ENCODE peak calls at places on chromosomes 4 and X, in eight cellular contexts. K, B, E, X, F, J, A and R are unnamed samples.

GRCh38 chr4:94304365-94304971 is 38.2 kb downstream of the HPGDS start:
- DNase-seq in K (peak), B (no peak), E (no peak), X (no peak), F (peak), J (peak), A (no peak), R (no peak)

GRCh38 chr4:55947254-55947882 is 1.4 kb upstream of the CEP135 start:
- DNase-seq in K (no peak), B (peak), E (no peak), X (no peak), F (no peak), J (no peak), A (no peak), R (no peak)

GRCh38 chr4:186201535-186202230 is 10.3 kb downstream of the CYP4V2 start:
- DNase-seq in K (peak), B (peak), E (peak), X (peak), F (no peak), J (peak), A (no peak), R (no peak)

GRCh38 chrX:3584415-3584996 is 128.9 kb downstream of the PRKX start:
- DNase-seq in K (no peak), B (no peak), E (no peak), X (peak), F (no peak), J (no peak), A (no peak), R (no peak)

GRCh38 chr4:108359130-108359709 is 190.5 kb upstream of the LEF1 start:
- DNase-seq in K (no peak), B (no peak), E (no peak), X (no peak), F (no peak), J (no peak), A (no peak), R (no peak)

GRCh38 chrX:46485897-46486296 is 59.3 kb downstream of the ZNF674 start:
- DNase-seq in K (no peak), B (no peak), E (no peak), X (peak), F (no peak), J (no peak), A (no peak), R (no peak)

GRCh38 chr4:89800012-89800516 is 36.9 kb downstream of the SNCA start:
- DNase-seq in K (no peak), B (no peak), E (no peak), X (no peak), F (peak), J (peak), A (no peak), R (no peak)

GRCh38 chr4:89171176-89171575 is 59.8 kb downstream of the TIGD2 start:
- DNase-seq in K (no peak), B (no peak), E (no peak), X (no peak), F (no peak), J (no peak), A (no peak), R (no peak)

GRCh38 chr4:80361329-80361900 is 25.9 kb downstream of the CFAP299 start:
- DNase-seq in K (peak), B (no peak), E (no peak), X (no peak), F (peak), J (peak), A (no peak), R (no peak)

GRCh38 chr4:96146686-96147085 is 306.8 kb downstream of the PDHA2 start:
- DNase-seq in K (no peak), B (no peak), E (no peak), X (no peak), F (no peak), J (no peak), A (no peak), R (no peak)

GRCh38 chr4:70632028-70632427 is 3.5 kb downstream of the ENAM start:
- DNase-seq in K (peak), B (no peak), E (no peak), X (no peak), F (peak), J (peak), A (no peak), R (no peak)

GRCh38 chrX:74187211-74187610 is 116.8 kb upstream of the ZCCHC13 start:
- DNase-seq in K (no peak), B (no peak), E (no peak), X (no peak), F (no peak), J (no peak), A (no peak), R (no peak)

GRCh38 chrX:97527725-97528124 is 644.0 kb downstream of the RPA4 start:
- DNase-seq in K (no peak), B (no peak), E (no peak), X (no peak), F (no peak), J (no peak), A (no peak), R (no peak)

GRCh38 chr4:69668680-69669079 is 15.6 kb upstream of the UGT2A1 start:
- DNase-seq in K (no peak), B (no peak), E (no peak), X (no peak), F (no peak), J (no peak), A (no peak), R (no peak)

GRCh38 chrX:42075032-42075431 is 151.7 kb upstream of the CASK start:
- DNase-seq in K (no peak), B (no peak), E (no peak), X (no peak), F (no peak), J (no peak), A (no peak), R (no peak)

GRCh38 chrX:134371133-134371532 is 88.8 kb upstream of the HPRT1 start:
- DNase-seq in K (no peak), B (no peak), E (no peak), X (no peak), F (no peak), J (no peak), A (no peak), R (no peak)

GRCh38 chr4:153205028-153205648 is 895 bp downstream of the TRIM2 start:
- DNase-seq in K (no peak), B (peak), E (no peak), X (no peak), F (no peak), J (no peak), A (no peak), R (no peak)

GRCh38 chrX:103536732-103537131 is 17.4 kb upstream of the RAB40A start:
- DNase-seq in K (no peak), B (no peak), E (no peak), X (no peak), F (no peak), J (no peak), A (no peak), R (no peak)

GRCh38 chr4:167168611-167169010 is 65.7 kb downstream of the SPOCK3 start:
- DNase-seq in K (no peak), B (no peak), E (no peak), X (no peak), F (no peak), J (no peak), A (no peak), R (no peak)

GRCh38 chrX:30538271-30538670 is 39.3 kb downstream of the TASL start:
- DNase-seq in K (no peak), B (no peak), E (no peak), X (no peak), F (no peak), J (no peak), A (no peak), R (no peak)

GRCh38 chr4:71607780-71608673 is 175.9 kb downstream of the GC start:
- DNase-seq in K (peak), B (no peak), E (no peak), X (no peak), F (peak), J (peak), A (no peak), R (no peak)

GRCh38 chrX:13078739-13079444 is 34.5 kb upstream of the FAM9C start:
- DNase-seq in K (no peak), B (no peak), E (no peak), X (no peak), F (no peak), J (peak), A (peak), R (no peak)

GRCh38 chr4:141759796-141760425 is 123.5 kb downstream of the IL15 start:
- DNase-seq in K (no peak), B (no peak), E (no peak), X (no peak), F (peak), J (peak), A (no peak), R (no peak)

GRCh38 chr4:1012031-1012739 is 759 bp downstream of the FGFRL1 start:
- DNase-seq in K (peak), B (no peak), E (no peak), X (peak), F (peak), J (no peak), A (no peak), R (no peak)

GRCh38 chr4:1010522-1011021 is 854 bp upstream of the FGFRL1 start:
- DNase-seq in K (peak), B (peak), E (no peak), X (peak), F (peak), J (peak), A (peak), R (peak)

GRCh38 chr4:1011022-1011694 is at the start of gene FGFRL1:
- DNase-seq in K (peak), B (peak), E (peak), X (peak), F (peak), J (peak), A (peak), R (peak)

GRCh38 chr4:1008840-1009646 is 2.4 kb upstream of the FGFRL1 start:
- DNase-seq in K (no peak), B (peak), E (no peak), X (peak), F (no peak), J (no peak), A (no peak), R (no peak)

GRCh38 chr4:1009647-1010521 is 1.5 kb upstream of the FGFRL1 start:
- DNase-seq in K (peak), B (peak), E (peak), X (peak), F (peak), J (peak), A (no peak), R (no peak)
- TF ChIP-seq CTCF in K (peak), B (no peak), E (no peak), X (no peak), F (no peak), J (no peak), A (peak), R (peak)

DNA sequence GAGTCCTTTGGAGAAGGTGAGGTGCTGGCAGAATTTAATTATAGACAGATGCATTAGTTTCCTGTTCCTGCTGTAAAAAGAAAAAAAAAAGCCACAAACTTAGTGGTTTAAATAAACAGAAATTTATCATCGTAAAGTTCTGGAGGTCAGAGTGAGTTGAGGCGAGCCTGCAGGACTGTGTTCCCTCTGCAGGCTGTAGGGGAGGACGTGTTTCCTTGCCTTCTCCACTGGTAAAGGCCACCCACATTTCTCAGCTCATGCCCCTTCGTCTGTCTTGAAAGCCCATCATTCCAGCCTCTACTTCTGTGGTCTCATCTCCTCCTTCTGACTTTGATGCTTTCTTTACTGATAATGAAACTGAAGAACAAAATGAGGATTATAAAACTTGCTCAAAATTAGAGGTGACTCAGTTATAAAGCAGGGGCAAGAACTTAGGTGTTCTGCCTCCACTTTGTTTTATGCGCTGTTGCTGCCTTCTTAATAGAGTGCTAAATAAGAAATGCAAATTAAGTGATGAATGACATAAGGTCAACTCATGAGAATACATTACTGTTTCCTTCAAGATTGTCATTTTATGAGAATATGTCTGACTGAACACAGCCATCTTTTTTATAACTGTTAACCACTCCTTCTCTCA is 143.1 kb downstream of the STIM2 start:
- DNase-seq in K (no peak), B (no peak), E (no peak), X (no peak), F (no peak), J (peak), A (no peak), R (no peak)
- TF ChIP-seq CTCF in K (no peak), B (no peak), E (no peak), X (no peak), F (no peak), J (no peak), A (no peak), R (no peak)

DNA sequence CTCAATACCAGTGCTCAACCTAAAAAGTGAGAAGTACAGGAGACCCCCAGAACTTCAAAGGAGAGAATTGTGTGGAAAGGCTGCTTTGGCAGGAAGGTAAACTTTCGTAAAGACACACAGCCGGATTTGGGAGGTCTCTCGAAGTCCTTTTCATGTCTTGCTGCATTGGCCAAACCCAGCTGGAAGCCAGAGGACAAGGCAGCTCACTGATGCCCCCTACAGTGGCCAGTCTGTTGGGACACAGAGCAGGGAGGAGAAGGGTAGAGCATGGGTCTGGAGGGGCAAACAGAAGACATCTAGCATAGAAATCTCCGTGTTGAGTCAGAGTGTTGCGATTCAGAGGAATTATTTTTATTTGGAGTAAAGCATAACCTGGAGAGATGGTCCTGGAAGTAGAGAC is 198.9 kb downstream of the ANK2 start:
- DNase-seq in K (peak), B (no peak), E (no peak), X (peak), F (no peak), J (no peak), A (no peak), R (no peak)
- TF ChIP-seq CTCF in K (no peak), B (peak), E (no peak), X (peak), F (no peak), J (no peak), A (no peak), R (no peak)

DNA sequence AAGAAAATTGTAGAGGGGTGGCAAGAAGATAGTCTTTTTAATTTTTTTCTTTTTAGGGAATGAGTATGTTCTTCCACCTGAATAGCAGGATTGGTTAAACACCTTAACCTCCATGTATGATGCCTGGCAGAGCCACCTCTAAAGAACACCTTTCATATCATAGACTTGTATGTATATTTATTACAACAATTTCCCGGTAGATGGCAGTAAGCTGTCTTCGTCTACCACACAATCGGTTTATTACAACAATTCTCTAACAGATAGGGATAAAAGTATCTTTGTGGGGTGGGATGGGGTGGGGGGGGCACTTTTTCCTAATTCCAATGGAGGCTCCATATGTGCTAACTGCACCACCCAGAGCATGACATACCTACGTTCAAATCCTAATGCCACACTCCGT is 255.5 kb downstream of the LDB2 start:
- DNase-seq in K (no peak), B (no peak), E (no peak), X (no peak), F (no peak), J (no peak), A (no peak), R (no peak)
- TF ChIP-seq CTCF in K (peak), B (peak), E (no peak), X (no peak), F (no peak), J (peak), A (no peak), R (no peak)

DNA sequence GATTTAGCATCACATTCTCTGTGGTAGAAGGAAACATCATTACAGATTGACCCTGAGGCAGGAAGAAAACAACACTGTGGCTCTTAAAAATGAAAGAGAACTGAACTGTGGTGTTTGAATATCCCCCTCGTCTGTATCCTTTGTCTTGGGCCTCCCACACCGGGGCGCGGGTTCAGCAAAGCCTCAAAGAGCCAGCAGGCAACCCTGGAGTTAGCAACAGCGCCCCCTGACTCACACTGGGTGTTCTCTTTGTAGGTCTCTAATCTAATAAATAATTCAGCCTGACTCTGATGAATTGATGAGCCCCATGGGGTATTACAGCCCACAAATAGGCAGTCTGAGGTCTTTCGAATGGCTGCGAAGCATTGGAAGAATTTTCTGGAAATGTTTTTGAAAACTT is 46.1 kb upstream of the CTSO start:
- DNase-seq in K (no peak), B (no peak), E (no peak), X (peak), F (no peak), J (no peak), A (no peak), R (no peak)
- TF ChIP-seq CTCF in K (no peak), B (peak), E (peak), X (peak), F (no peak), J (peak), A (no peak), R (no peak)

DNA sequence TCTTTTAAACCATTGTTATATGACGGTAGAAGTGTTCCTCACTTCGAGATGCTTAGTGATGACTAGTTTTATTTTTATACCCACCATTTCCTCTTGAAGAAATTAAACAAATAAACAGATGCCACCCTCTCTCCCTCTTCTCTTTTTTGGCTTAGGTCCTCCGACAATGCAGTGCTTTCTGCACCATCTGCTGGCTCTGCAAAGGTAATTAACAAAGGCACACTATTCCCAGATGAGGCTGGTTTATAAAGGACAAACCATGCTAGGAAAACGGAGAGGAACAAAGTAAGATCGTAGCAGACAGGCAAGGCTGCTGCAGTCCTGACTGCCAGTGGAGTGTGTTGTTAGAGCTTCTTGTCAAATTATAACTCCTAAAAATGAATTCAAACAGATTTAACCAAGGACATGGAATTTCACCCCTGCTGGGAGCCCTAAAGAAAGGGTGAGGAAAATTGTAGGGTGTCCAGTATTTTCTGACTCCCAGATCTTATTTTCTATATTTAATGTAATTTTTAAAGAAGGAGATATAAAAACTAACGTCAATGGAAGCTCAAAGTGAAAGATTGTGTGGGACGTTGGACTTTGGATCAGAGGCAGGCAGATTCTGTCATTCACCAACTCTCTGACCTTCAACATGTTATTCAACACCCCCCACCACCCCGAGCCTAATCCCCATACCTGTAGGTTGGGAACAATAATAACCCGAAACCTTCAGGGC is 142.1 kb downstream of the CPEB2 start:
- DNase-seq in K (no peak), B (no peak), E (no peak), X (no peak), F (no peak), J (no peak), A (no peak), R (no peak)
- TF ChIP-seq CTCF in K (peak), B (no peak), E (no peak), X (no peak), F (no peak), J (no peak), A (no peak), R (no peak)